ENCODE peak calls at places on chromosomes 3 and 15, in nine cellular contexts. E is body of pancreas; C is cardiac muscle cell; M is heart right ventricle; W is activated CD8-positive, alpha-beta T cell treated with anti-CD3 and anti-CD28 coated beads for 36 hours; R is endothelial cell of umbilical vein; F is activated B cell treated with CpG ODN at 0.5 μM for 24 hours; T is retinal pigment epithelial cell; S is endothelial cell. G is an unnamed sample.

GRCh38 chr15:70327328-70328136 is 229.8 kb upstream of the TLE3 start:
- DNase-seq in E (no peak), C (peak; percentile 92), M (no peak), W (no peak), R (peak; percentile 26), F (no peak), T (no peak), S (peak; percentile 21), G (no peak)

GRCh38 chr3:131217296-131217741 is 164.3 kb upstream of the NUDT16 start:
- DNase-seq in E (no peak), C (peak; percentile 71), M (no peak), W (no peak), R (no peak), F (no peak), T (no peak), S (no peak), G (no peak)

GRCh38 chr3:186382217-186382885 is 20.3 kb upstream of the DGKG start:
- DNase-seq in E (no peak), C (no peak), M (no peak), W (no peak), R (no peak), F (no peak), T (no peak), S (no peak), G (no peak)

GRCh38 chr3:104909721-104910120 is 457.0 kb upstream of the ALCAM start:
- DNase-seq in E (no peak), C (peak; percentile 14), M (no peak), W (no peak), R (peak; percentile 59), F (no peak), T (no peak), S (no peak), G (no peak)

GRCh38 chr3:144801890-144802289 is 830.3 kb downstream of the DIPK2A start:
- DNase-seq in E (no peak), C (no peak), M (no peak), W (no peak), R (no peak), F (no peak), T (no peak), S (no peak), G (no peak)

GRCh38 chr3:33146791-33147445 is 33.1 kb downstream of the CRTAP start:
- DNase-seq in E (peak; percentile 36), C (peak; percentile 52), M (no peak), W (no peak), R (peak; percentile 70), F (no peak), T (no peak), S (no peak), G (no peak)

GRCh38 chr3:32435911-32436815 is 44.5 kb downstream of the CMTM7 start:
- DNase-seq in E (no peak), C (no peak), M (no peak), W (no peak), R (no peak), F (no peak), T (no peak), S (no peak), G (peak; percentile 18)

GRCh38 chr3:128800241-128801187 is 74.5 kb downstream of the RAB7A start:
- DNase-seq in E (no peak), C (no peak), M (peak; percentile 56), W (peak; percentile 81), R (no peak), F (no peak), T (no peak), S (no peak), G (no peak)

GRCh38 chr15:64527263-64527984 is 67.0 kb downstream of the ZNF609 start:
- DNase-seq in E (no peak), C (peak; percentile 63), M (no peak), W (no peak), R (peak; percentile 55), F (no peak), T (no peak), S (no peak), G (no peak)

GRCh38 chr15:89167267-89168176 is 53.9 kb downstream of the RLBP1 start:
- DNase-seq in E (peak; percentile 63), C (peak; percentile 53), M (no peak), W (peak; percentile 86), R (peak; percentile 92), F (no peak), T (peak; percentile 65), S (no peak), G (peak; percentile 25)

GRCh38 chr3:40382617-40382979 is 4.4 kb upstream of the ENTPD3 start:
- DNase-seq in E (no peak), C (no peak), M (no peak), W (no peak), R (no peak), F (no peak), T (no peak), S (no peak), G (no peak)

GRCh38 chr15:48332642-48333034 is 1.4 kb downstream of the DUT start:
- DNase-seq in E (no peak), C (no peak), M (no peak), W (peak; percentile 9), R (no peak), F (no peak), T (no peak), S (no peak), G (no peak)

GRCh38 chr15:59017459-59017858 is 30.0 kb downstream of the RNF111 start:
- DNase-seq in E (no peak), C (no peak), M (no peak), W (no peak), R (no peak), F (no peak), T (no peak), S (no peak), G (no peak)

GRCh38 chr3:13086594-13086993 is 13.4 kb upstream of the IQSEC1 start:
- DNase-seq in E (no peak), C (no peak), M (no peak), W (no peak), R (no peak), F (no peak), T (no peak), S (no peak), G (no peak)

GRCh38 chr3:152564454-152564853 is 270.5 kb upstream of the P2RY1 start:
- DNase-seq in E (no peak), C (no peak), M (no peak), W (no peak), R (no peak), F (no peak), T (no peak), S (no peak), G (no peak)

GRCh38 chr15:75450307-75451201 is 936 bp downstream of the SIN3A start:
- DNase-seq in E (peak; percentile 97), C (peak; percentile 98), M (peak; percentile 98), W (peak; percentile 99), R (peak; percentile 96), F (peak; percentile 92), T (peak; percentile 85), S (peak; percentile 97), G (peak; percentile 97)

GRCh38 chr3:10771486-10772225 is 44.4 kb upstream of the SLC6A11 start:
- DNase-seq in E (no peak), C (no peak), M (no peak), W (no peak), R (no peak), F (no peak), T (no peak), S (no peak), G (peak; percentile 44)

GRCh38 chr3:23659840-23660430 is 145.8 kb upstream of the UBE2E1 start:
- DNase-seq in E (no peak), C (no peak), M (no peak), W (no peak), R (no peak), F (no peak), T (no peak), S (no peak), G (no peak)

GRCh38 chr15:31871159-31871886 is 159.0 kb upstream of the CHRNA7 start:
- DNase-seq in E (peak; percentile 28), C (peak; percentile 0), M (no peak), W (no peak), R (no peak), F (no peak), T (no peak), S (no peak), G (no peak)
- TF ChIP-seq CTCF in E (no peak), C (no peak), M (no peak), W (no peak), R (no peak), F (no peak), T (no peak), S (no peak), G (peak; percentile 39)

GRCh38 chr3:155412856-155413255 is 119.4 kb upstream of the STRIT1 start:
- DNase-seq in E (no peak), C (no peak), M (no peak), W (no peak), R (no peak), F (no peak), T (no peak), S (no peak), G (no peak)

GRCh38 chr3:155407331-155407730 is 113.8 kb upstream of the STRIT1 start:
- DNase-seq in E (no peak), C (no peak), M (no peak), W (no peak), R (no peak), F (no peak), T (no peak), S (no peak), G (no peak)

GRCh38 chr3:155407971-155408370 is 114.5 kb upstream of the STRIT1 start:
- DNase-seq in E (no peak), C (no peak), M (no peak), W (no peak), R (no peak), F (no peak), T (no peak), S (no peak), G (no peak)

GRCh38 chr3:155409336-155409735 is 115.9 kb upstream of the STRIT1 start:
- DNase-seq in E (no peak), C (no peak), M (no peak), W (no peak), R (no peak), F (no peak), T (no peak), S (no peak), G (no peak)

GRCh38 chr3:155411500-155412223 is 118.2 kb upstream of the STRIT1 start:
- DNase-seq in E (no peak), C (no peak), M (no peak), W (peak; percentile 21), R (no peak), F (no peak), T (no peak), S (no peak), G (no peak)
- TF ChIP-seq CTCF in E (no peak), C (no peak), M (no peak), W (no peak), R (no peak), F (no peak), T (no peak), S (no peak), G (no peak)

DNA sequence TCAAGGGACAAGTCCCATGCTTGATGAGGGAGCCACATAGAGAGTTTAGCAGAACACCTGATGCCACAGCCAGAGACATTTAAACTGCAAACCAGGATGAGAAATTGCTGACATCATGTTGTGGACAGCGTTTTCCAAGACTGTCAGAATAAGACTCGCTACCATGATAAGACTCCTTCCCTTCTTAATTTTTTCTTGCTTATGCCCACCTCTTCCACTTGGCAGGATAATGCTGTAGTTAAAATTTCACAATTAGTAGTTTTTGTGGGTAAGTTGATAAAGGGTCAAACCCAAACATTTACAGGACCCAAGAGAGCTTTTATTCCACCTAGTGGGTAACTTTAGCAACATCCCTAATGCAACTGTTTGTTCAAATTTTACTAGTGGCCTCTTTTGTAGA is 3.0 kb upstream of the PIAS1 start:
- DNase-seq in E (no peak), C (no peak), M (no peak), W (no peak), R (no peak), F (no peak), T (no peak), S (no peak), G (no peak)
- TF ChIP-seq CTCF in E (no peak), C (no peak), M (no peak), W (no peak), R (no peak), F (no peak), T (peak; percentile 5), S (no peak), G (peak; percentile 29)

GRCh38 chr3:41448396-41448795 is 249.1 kb downstream of the CTNNB1 start:
- DNase-seq in E (no peak), C (no peak), M (no peak), W (no peak), R (no peak), F (no peak), T (no peak), S (no peak), G (no peak)
- TF ChIP-seq CTCF in E (no peak), C (no peak), M (no peak), W (no peak), R (no peak), F (no peak), T (no peak), S (no peak), G (no peak)